ENCODE peak calls at places on chromosomes 7 and 10, in seven cellular contexts. J is neuronal stem cell, O is IMR-90, Z is mesendoderm, F is H1, I is mesenchymal stem cell, V is trophoblast cell. W is an unnamed sample.

GRCh38 chr10:35854661-35855060 is 212.6 kb upstream of the FZD8 start:
- DNase-seq in F (no peak), O (peak; percentile 72), I (no peak), J (no peak), V (no peak), Z (no peak), W (no peak)

GRCh38 chr10:127145173-127145572 is 51.2 kb downstream of the INSYN2A start:
- DNase-seq in V (no peak), I (peak; percentile 80), J (no peak), O (peak; percentile 91), F (no peak), Z (no peak), W (no peak)

GRCh38 chr7:135957627-135958026 is 19.5 kb downstream of the MTPN start:
- DNase-seq in I (no peak), Z (peak; percentile 45), F (no peak), O (no peak), V (no peak), J (no peak), W (no peak)

GRCh38 chr7:101936612-101937231 is 119.3 kb downstream of the CUX1 start:
- DNase-seq in F (peak; percentile 80), V (no peak), J (no peak), O (peak; percentile 33), I (peak; percentile 82), Z (peak; percentile 98), W (peak; percentile 93)

GRCh38 chr10:131577786-131578471 is 266.4 kb upstream of the TCERG1L start:
- DNase-seq in V (no peak), F (no peak), J (no peak), Z (no peak), O (no peak), I (no peak), W (no peak)

GRCh38 chr10:14374745-14375445 is 44.2 kb upstream of the FRMD4A start:
- DNase-seq in I (peak; percentile 41), J (no peak), Z (no peak), F (no peak), O (peak; percentile 42), V (peak; percentile 23), W (no peak)

GRCh38 chr10:31188792-31189406 is 130.1 kb upstream of the ZEB1 start:
- DNase-seq in F (no peak), I (no peak), O (peak; percentile 76), V (no peak), J (no peak), Z (no peak), W (no peak)

GRCh38 chr10:13913890-13914289 is 327.1 kb downstream of the PRPF18 start:
- DNase-seq in J (no peak), V (no peak), F (no peak), I (no peak), O (no peak), Z (no peak), W (no peak)

GRCh38 chr7:91692800-91693199 is 187.7 kb downstream of the MTERF1 start:
- DNase-seq in J (no peak), I (no peak), F (no peak), O (no peak), V (no peak), Z (no peak), W (no peak)

GRCh38 chr10:120212275-120212674 is 244.8 kb upstream of the PLPP4 start:
- DNase-seq in V (no peak), Z (no peak), J (no peak), F (no peak), O (no peak), I (no peak), W (no peak)

GRCh38 chr7:43394441-43395130 is 188.3 kb upstream of the STK17A start:
- DNase-seq in J (no peak), V (no peak), Z (no peak), F (no peak), I (no peak), O (no peak), W (no peak)

GRCh38 chr7:94001396-94001795 is 2.8 kb downstream of the BET1 start:
- DNase-seq in Z (no peak), F (no peak), I (no peak), V (no peak), J (no peak), O (peak; percentile 48), W (no peak)

GRCh38 chr10:110529596-110530011 is 31.9 kb downstream of the DUSP5 start:
- DNase-seq in F (no peak), Z (peak; percentile 90), V (peak; percentile 27), O (no peak), J (no peak), I (no peak), W (peak; percentile 74)

GRCh38 chr7:30613366-30614325 is 19.0 kb downstream of the GARS1 start:
- DNase-seq in F (no peak), J (no peak), I (peak; percentile 25), V (no peak), O (no peak), Z (no peak), W (no peak)

GRCh38 chr10:31704195-31704594 is 224.4 kb downstream of the ARHGAP12 start:
- DNase-seq in J (no peak), F (no peak), O (no peak), V (no peak), I (no peak), Z (no peak), W (no peak)

GRCh38 chr10:123380491-123381085 is 226.4 kb downstream of the BUB3 start:
- DNase-seq in F (no peak), V (peak; percentile 50), Z (peak; percentile 30), J (no peak), O (no peak), I (no peak), W (no peak)

GRCh38 chr7:149800169-149800555 is 26.8 kb upstream of the ZNF467 start:
- DNase-seq in J (no peak), V (no peak), I (no peak), F (no peak), Z (no peak), O (no peak), W (no peak)

GRCh38 chr10:14648936-14649335 is 125.8 kb downstream of the FAM107B start:
- DNase-seq in O (no peak), V (no peak), Z (no peak), J (no peak), F (no peak), I (no peak), W (no peak)

GRCh38 chr7:157539521-157539920 is 202.7 kb downstream of the DNAJB6 start:
- DNase-seq in F (no peak), I (no peak), Z (no peak), O (no peak), J (no peak), V (no peak), W (no peak)

GRCh38 chr7:99095698-99096097 is 48.2 kb downstream of the SMURF1 start:
- DNase-seq in Z (no peak), F (no peak), O (peak; percentile 16), I (peak; percentile 30), J (no peak), V (no peak), W (no peak)

GRCh38 chr7:106840342-106840741 is 24.7 kb upstream of the PIK3CG start:
- DNase-seq in O (peak; percentile 83), F (no peak), J (no peak), Z (peak; percentile 70), I (peak; percentile 60), V (no peak), W (peak; percentile 41)

GRCh38 chr7:50826371-50827172 is 43.9 kb upstream of the GRB10 start:
- DNase-seq in I (peak; percentile 88), Z (peak; percentile 48), J (no peak), V (no peak), F (no peak), O (peak; percentile 87), W (no peak)

GRCh38 chr7:116236020-116236630 is 25.8 kb downstream of the TES start:
- DNase-seq in O (peak; percentile 65), Z (peak; percentile 38), I (peak; percentile 68), F (no peak), J (no peak), V (peak; percentile 74), W (no peak)

GRCh38 chr7:134618756-134619530 is 27.7 kb upstream of the BPGM start:
- DNase-seq in O (peak; percentile 84), F (no peak), V (no peak), I (peak; percentile 36), J (no peak), Z (no peak), W (no peak)
- H3K9ac ChIP-seq in O (no peak overlapping the region), F (no peak overlapping the region), V (no peak overlapping the region), I (peak overlapping the region; percentile 87), J (no peak overlapping the region), Z (no peak overlapping the region), W (no peak overlapping the region)

GRCh38 chr7:1920886-1921285 is 250.8 kb downstream of the ELFN1 start:
- DNase-seq in F (no peak), Z (no peak), O (no peak), V (no peak), I (no peak), J (no peak), W (no peak)

GRCh38 chr7:1918881-1919525 is 248.9 kb downstream of the ELFN1 start:
- DNase-seq in Z (no peak), J (no peak), I (no peak), O (no peak), F (no peak), V (no peak), W (no peak)

GRCh38 chr7:1918063-1918645 is 248.1 kb downstream of the ELFN1 start:
- DNase-seq in O (no peak), Z (no peak), V (no peak), J (no peak), F (no peak), I (no peak), W (no peak)

GRCh38 chr7:1920266-1920681 is 250.2 kb downstream of the ELFN1 start:
- DNase-seq in O (no peak), Z (no peak), I (no peak), V (peak; percentile 18), J (no peak), F (no peak), W (no peak)

GRCh38 chr7:1919539-1920265 is 249.6 kb downstream of the ELFN1 start:
- DNase-seq in J (no peak), F (no peak), V (peak; percentile 31), O (peak; percentile 26), Z (no peak), I (peak; percentile 27), W (no peak)
- H3K4me1 ChIP-seq in J (no peaks in the 10 kb centered on the region), F (no peaks in the 10 kb centered on the region), V (peaks cover 6% of the 10 kb centered on the region), O (peaks cover 8% of the 10 kb centered on the region), Z (no peaks in the 10 kb centered on the region), I (peaks cover 1% of the 10 kb centered on the region), W (no peaks in the 10 kb centered on the region)

DNA sequence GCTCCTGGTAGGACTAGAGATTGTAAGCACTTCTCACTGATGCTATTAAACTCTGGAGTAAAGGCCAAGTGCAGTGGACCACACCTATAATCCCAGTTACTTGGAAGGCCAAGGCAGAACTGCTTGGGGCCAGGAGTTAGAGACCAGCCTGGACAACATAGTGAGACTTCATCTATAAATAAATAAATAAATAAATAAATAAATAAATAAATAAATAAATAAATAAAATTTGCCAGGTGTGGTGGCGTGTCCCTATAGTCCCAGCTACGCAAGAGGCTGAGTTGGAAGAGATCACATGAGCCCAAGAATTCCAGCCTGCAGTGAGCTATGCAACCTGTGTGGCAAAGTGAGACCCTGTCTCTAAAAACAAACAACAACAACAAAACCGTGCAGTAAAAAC is 1475.7 kb downstream of the REEP3 start:
- DNase-seq in I (no peak), F (no peak), O (no peak), Z (no peak), V (no peak), J (no peak), W (no peak)
- H4K8ac ChIP-seq in I (no peak overlapping the region), F (no peak overlapping the region), O (no peak overlapping the region), Z (no peak overlapping the region), V (no peak overlapping the region), J (no peak overlapping the region), W (no peak overlapping the region)

DNA sequence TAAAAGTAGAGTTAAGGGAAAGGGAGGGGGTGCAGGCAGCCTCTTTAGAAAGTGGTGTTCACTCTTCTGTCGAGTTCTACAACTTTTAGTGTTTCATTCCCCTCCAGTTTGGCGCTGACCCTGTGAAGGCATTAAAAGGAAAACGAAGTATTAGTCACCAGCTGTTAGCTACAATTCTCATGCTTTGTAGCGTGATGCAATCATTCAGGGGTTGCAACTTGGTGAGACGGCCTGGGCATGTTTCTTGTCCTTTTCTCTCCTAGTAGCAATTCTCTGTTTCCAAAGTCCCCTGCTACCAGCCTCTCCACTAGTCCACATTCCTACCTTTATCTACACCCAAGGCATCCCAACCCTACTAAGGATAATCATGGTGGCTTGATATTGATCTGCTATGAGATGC is 33.7 kb upstream of the DGKI start:
- DNase-seq in Z (no peak), J (no peak), I (peak; percentile 76), V (peak; percentile 89), F (no peak), O (peak; percentile 77), W (no peak)
- H3K9ac ChIP-seq in Z (no peak overlapping the region), J (no peak overlapping the region), I (peak overlapping the region; percentile 84), V (no peak overlapping the region), F (no peak overlapping the region), O (no peak overlapping the region), W (no peak overlapping the region)